ENCODE peak calls at places on chromosomes 13 and 19, in nine cellular contexts. Y is heart left ventricle, A is lower lobe of right lung, O is GM10248, C is fibroblast of lung, B is fibroblast of mammary gland, I is AG09309, V is HCT116, U is esophagus squamous epithelium. W is an unnamed sample.
A peak's percentile ranks its signal among the peaks of the same experiment; 100 is the strongest.

GRCh38 chr13:92682832-92683517 is 543.6 kb upstream of the GPC6 start:
- DNase-seq in I (no peak), Y (no peak), V (no peak), A (no peak), U (no peak), C (no peak), O (no peak), B (peak; percentile 1), W (no peak)

GRCh38 chr13:27080018-27080948 is 91.3 kb downstream of the USP12 start:
- DNase-seq in I (no peak), B (no peak), U (no peak), A (no peak), O (no peak), Y (no peak), V (no peak), C (no peak), W (no peak)

GRCh38 chr19:34508540-34508939 is 27.0 kb downstream of the WTIP start:
- DNase-seq in V (no peak), U (no peak), I (no peak), Y (no peak), C (no peak), O (no peak), A (no peak), B (no peak), W (no peak)

GRCh38 chr19:51365211-51366049 is 758 bp downstream of the ETFB start:
- DNase-seq in A (no peak), U (no peak), Y (no peak), O (no peak), I (no peak), C (peak; percentile 61), B (peak; percentile 71), V (no peak), W (no peak)

GRCh38 chr13:33751151-33751550 is 66.8 kb upstream of the RFC3 start:
- DNase-seq in O (no peak), I (peak; percentile 62), B (peak; percentile 47), A (no peak), U (no peak), V (no peak), Y (no peak), C (peak; percentile 88), W (no peak)

GRCh38 chr13:41652735-41653361 is 195.5 kb downstream of the RGCC start:
- DNase-seq in C (peak; percentile 60), O (peak; percentile 51), U (no peak), A (no peak), B (peak; percentile 80), V (peak; percentile 23), Y (peak; percentile 25), I (no peak), W (no peak)

GRCh38 chr19:5823579-5824281 is 15.8 kb downstream of the FUT6 start:
- DNase-seq in V (no peak), U (no peak), A (no peak), O (no peak), I (no peak), C (no peak), Y (no peak), B (no peak), W (no peak)

GRCh38 chr13:73844986-73845385 is 289.2 kb downstream of the KLF12 start:
- DNase-seq in Y (no peak), U (no peak), I (no peak), C (peak; percentile 47), A (no peak), O (no peak), B (no peak), V (no peak), W (no peak)

GRCh38 chr13:42071667-42072419 is 23.4 kb downstream of the DGKH start:
- DNase-seq in A (no peak), Y (no peak), C (peak; percentile 47), B (no peak), U (no peak), I (no peak), V (no peak), O (no peak), W (no peak)

GRCh38 chr13:92225861-92226260 is 827.4 kb downstream of the GPC5 start:
- DNase-seq in O (no peak), V (no peak), I (no peak), B (no peak), U (no peak), C (peak; percentile 39), A (no peak), Y (no peak), W (no peak)

GRCh38 chr13:20566917-20567755 is at the start of gene IFT88:
- DNase-seq in U (peak; percentile 64), A (peak; percentile 93), Y (peak; percentile 92), B (peak; percentile 85), V (peak; percentile 68), O (peak; percentile 90), C (peak; percentile 86), I (peak; percentile 46), W (peak; percentile 96)

GRCh38 chr13:113999618-113999910 is 25.7 kb upstream of the C13orf46 start:
- DNase-seq in Y (no peak), V (no peak), C (no peak), U (no peak), B (no peak), I (no peak), O (no peak), A (no peak), W (no peak)

GRCh38 chr19:46759817-46760333 is 13.6 kb upstream of the STRN4 start:
- DNase-seq in A (no peak), Y (no peak), U (no peak), V (no peak), O (no peak), B (peak; percentile 99), C (peak; percentile 84), I (peak; percentile 99), W (no peak)

GRCh38 chr19:41637484-41637883 is 10.6 kb upstream of the CEACAM4 start:
- DNase-seq in A (no peak), O (no peak), V (no peak), I (no peak), U (no peak), C (no peak), B (no peak), Y (no peak), W (no peak)

GRCh38 chr13:75908137-75908536 is 272.0 kb downstream of the LMO7 start:
- DNase-seq in O (no peak), I (no peak), B (peak; percentile 30), Y (peak; percentile 23), C (peak; percentile 1), A (no peak), U (no peak), V (no peak), W (no peak)

GRCh38 chr13:101231751-101232428 is 184.4 kb downstream of the NALCN start:
- DNase-seq in O (no peak), Y (no peak), I (peak; percentile 8), A (no peak), B (peak; percentile 68), V (no peak), C (peak; percentile 47), U (no peak), W (no peak)

GRCh38 chr13:105665284-105665683 is 870.2 kb downstream of the EFNB2 start:
- DNase-seq in V (no peak), C (peak; percentile 92), A (no peak), B (no peak), I (peak; percentile 2), Y (no peak), U (no peak), O (no peak), W (no peak)

GRCh38 chr13:83219832-83220231 is 662.4 kb downstream of the SLITRK1 start:
- DNase-seq in C (no peak), A (no peak), I (no peak), Y (no peak), V (no peak), O (no peak), U (no peak), B (no peak), W (no peak)

GRCh38 chr19:55321466-55321865 is 3.7 kb downstream of the TMEM150B start:
- DNase-seq in V (no peak), U (no peak), C (no peak), O (no peak), B (no peak), A (no peak), I (no peak), Y (no peak), W (no peak)

GRCh38 chr19:54905908-54906511 is at the start of gene NCR1:
- DNase-seq in Y (no peak), B (no peak), V (no peak), A (no peak), I (no peak), C (no peak), O (no peak), U (no peak), W (no peak)

GRCh38 chr19:45584332-45585157 is at the start of gene OPA3:
- DNase-seq in A (peak; percentile 100), V (peak; percentile 100), B (peak; percentile 100), C (peak; percentile 100), U (peak; percentile 99), I (peak; percentile 99), O (peak; percentile 98), Y (peak; percentile 100), W (peak; percentile 100)
- TF ChIP-seq CTCF in A (no peak), V (no peak), B (no peak), C (no peak), U (peak; percentile 45), I (no peak), O (no peak), Y (no peak), W (peak; percentile 32)

GRCh38 chr13:23159587-23160240 is 21.1 kb upstream of the SGCG start:
- DNase-seq in B (no peak), V (no peak), U (no peak), O (peak; percentile 20), C (no peak), I (no peak), Y (no peak), A (no peak), W (no peak)
- TF ChIP-seq CTCF in B (no peak), V (no peak), U (no peak), O (no peak), C (no peak), I (no peak), Y (no peak), A (no peak), W (no peak)

GRCh38 chr13:88005188-88005587 is 334.0 kb downstream of the SLITRK5 start:
- DNase-seq in I (no peak), Y (no peak), B (peak; percentile 3), V (no peak), O (no peak), A (no peak), U (no peak), C (no peak), W (no peak)
- TF ChIP-seq CTCF in I (no peak), Y (no peak), B (peak; percentile 19), V (no peak), O (no peak), A (no peak), U (no peak), C (no peak), W (no peak)

DNA sequence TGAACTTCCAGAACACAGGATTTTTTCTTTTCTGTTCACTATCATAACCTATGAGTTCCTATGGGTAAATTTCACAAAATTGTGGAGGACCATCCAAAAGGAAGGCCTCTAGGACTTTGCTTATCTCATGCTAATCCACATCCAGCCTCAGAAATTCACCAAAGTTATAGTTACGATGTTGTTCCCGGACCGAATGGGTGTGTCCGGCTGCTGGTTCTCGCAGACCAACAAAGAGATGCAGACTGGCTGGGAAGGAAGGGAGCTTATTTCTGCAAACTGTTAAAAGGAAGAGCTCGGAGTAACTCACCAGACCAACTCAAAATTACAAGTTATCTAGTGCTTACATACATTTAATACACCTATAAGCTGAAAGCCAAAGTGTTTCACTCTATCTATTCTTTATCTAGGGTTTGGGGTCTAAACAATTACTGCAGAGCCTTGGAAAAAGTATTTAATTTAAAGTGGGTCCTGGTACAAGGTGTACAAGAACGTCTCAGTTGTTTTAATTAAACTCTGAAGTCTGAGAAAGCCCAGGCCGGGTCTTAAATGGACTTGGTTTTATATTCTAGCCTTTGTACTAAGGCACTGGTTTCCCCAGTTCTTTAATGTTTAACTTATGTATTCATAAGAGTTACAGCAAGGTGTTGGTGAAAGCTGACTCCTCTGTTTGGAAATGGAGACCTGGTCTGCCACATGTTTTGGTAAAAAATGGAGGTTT is 883.0 kb upstream of the SPRY2 start:
- DNase-seq in V (no peak), B (no peak), I (no peak), C (no peak), A (no peak), Y (no peak), U (no peak), O (no peak), W (peak; percentile 22)
- TF ChIP-seq CTCF in V (no peak), B (no peak), I (no peak), C (no peak), A (no peak), Y (no peak), U (no peak), O (no peak), W (no peak)